ENCODE peak calls at places on chromosomes 2 and 18, in five cellular contexts. I is GM23248, B is HCT116, D is hepatocyte, T is SK-N-SH. N is an unnamed sample. For H3K9me3, the result is how much of the 10 kb centered on the place peaks cover.

GRCh38 chr2:128550801-128551416 is 232.2 kb upstream of the HS6ST1 start:
- DNase-seq in I (no peak), B (no peak), D (no peak), T (no peak), N (no peak)

GRCh38 chr2:118554616-118555015 is 292.8 kb downstream of the EN1 start:
- DNase-seq in I (peak), B (no peak), D (no peak), T (no peak), N (no peak)

GRCh38 chr2:17104454-17104853 is 413.8 kb downstream of the RAD51AP2 start:
- DNase-seq in I (peak), B (no peak), D (no peak), T (no peak), N (no peak)

GRCh38 chr2:171289336-171289735 is 128.6 kb upstream of the TLK1 start:
- DNase-seq in I (no peak), B (no peak), D (no peak), T (no peak), N (no peak)

GRCh38 chr2:204289066-204289465 is 256.2 kb upstream of the PARD3B start:
- DNase-seq in I (no peak), B (no peak), D (no peak), T (no peak), N (no peak)

GRCh38 chr18:45775241-45775676 is 50.2 kb upstream of the SIGLEC15 start:
- DNase-seq in I (peak), B (peak), D (peak), T (peak), N (no peak)

GRCh38 chr2:41180392-41180791 is 728.5 kb upstream of the SLC8A1 start:
- DNase-seq in I (no peak), B (no peak), D (no peak), T (no peak), N (no peak)

GRCh38 chr2:148555622-148556294 is 88.8 kb upstream of the EPC2 start:
- DNase-seq in I (no peak), B (no peak), D (no peak), T (no peak), N (no peak)

GRCh38 chr2:68237976-68238580 is 14.3 kb downstream of the PPP3R1 start:
- DNase-seq in I (peak), B (no peak), D (no peak), T (no peak), N (no peak)

GRCh38 chr18:42614619-42615293 is 500.7 kb downstream of the RIT2 start:
- DNase-seq in I (no peak), B (no peak), D (peak), T (peak), N (no peak)

GRCh38 chr18:56532176-56532840 is 106.1 kb downstream of the TXNL1 start:
- DNase-seq in I (peak), B (no peak), D (no peak), T (no peak), N (no peak)

GRCh38 chr18:76522104-76522503 is 27.1 kb upstream of the ZNF516 start:
- DNase-seq in I (no peak), B (no peak), D (no peak), T (no peak), N (no peak)

GRCh38 chr2:241774419-241775222 is 2.0 kb upstream of the GAL3ST2 start:
- DNase-seq in I (peak), B (peak), D (no peak), T (peak), N (no peak)

GRCh38 chr18:13246591-13246990 is 28.0 kb downstream of the LDLRAD4 start:
- DNase-seq in I (no peak), B (no peak), D (no peak), T (no peak), N (no peak)

GRCh38 chr2:9807555-9808305 is 35.5 kb upstream of the TAF1B start:
- DNase-seq in I (no peak), B (no peak), D (no peak), T (peak), N (no peak)

GRCh38 chr2:28231110-28231621 is 161.5 kb upstream of the FOSL2 start:
- DNase-seq in I (peak), B (no peak), D (no peak), T (peak), N (no peak)

GRCh38 chr18:62741118-62741566 is 25.8 kb downstream of the PHLPP1 start:
- DNase-seq in I (peak), B (peak), D (peak), T (no peak), N (no peak)

GRCh38 chr2:145724499-145724898 is 1204.6 kb upstream of the ZEB2 start:
- DNase-seq in I (peak), B (no peak), D (no peak), T (no peak), N (no peak)

GRCh38 chr2:238528953-238529781 is 102.4 kb downstream of the ASB1 start:
- DNase-seq in I (peak), B (no peak), D (peak), T (no peak), N (no peak)

GRCh38 chr2:72828840-72829507 is 3.1 kb upstream of the EXOC6B start:
- DNase-seq in I (no peak), B (no peak), D (no peak), T (no peak), N (no peak)

GRCh38 chr2:84840306-84840705 is 40.6 kb downstream of the TRABD2A start:
- DNase-seq in I (peak), B (no peak), D (no peak), T (no peak), N (no peak)

GRCh38 chr18:8936646-8937045 is 165.9 kb upstream of the NDUFV2 start:
- DNase-seq in I (no peak), B (no peak), D (no peak), T (no peak), N (no peak)

GRCh38 chr2:22329097-22329716 is 1055.8 kb upstream of the KLHL29 start:
- DNase-seq in I (no peak), B (no peak), D (peak), T (no peak), N (no peak)

GRCh38 chr18:12989397-12990127 is 1.6 kb upstream of the CEP192 start:
- DNase-seq in I (no peak), B (no peak), D (no peak), T (no peak), N (no peak)

GRCh38 chr18:3966985-3967856 is 487.9 kb downstream of the DLGAP1 start:
- DNase-seq in I (peak), B (no peak), D (peak), T (no peak), N (no peak)

GRCh38 chr18:9848170-9848854 is 37.5 kb upstream of the TXNDC2 start:
- DNase-seq in I (no peak), B (no peak), D (no peak), T (no peak), N (no peak)

GRCh38 chr18:69840445-69840844 is 107.2 kb downstream of the CD226 start:
- DNase-seq in I (peak), B (no peak), D (no peak), T (no peak), N (no peak)

GRCh38 chr2:198953328-198953727 is 504.4 kb downstream of the SATB2 start:
- DNase-seq in I (no peak), B (no peak), D (no peak), T (no peak), N (no peak)

GRCh38 chr2:198961555-198961954 is 496.2 kb downstream of the SATB2 start:
- DNase-seq in I (no peak), B (no peak), D (no peak), T (no peak), N (no peak)

DNA sequence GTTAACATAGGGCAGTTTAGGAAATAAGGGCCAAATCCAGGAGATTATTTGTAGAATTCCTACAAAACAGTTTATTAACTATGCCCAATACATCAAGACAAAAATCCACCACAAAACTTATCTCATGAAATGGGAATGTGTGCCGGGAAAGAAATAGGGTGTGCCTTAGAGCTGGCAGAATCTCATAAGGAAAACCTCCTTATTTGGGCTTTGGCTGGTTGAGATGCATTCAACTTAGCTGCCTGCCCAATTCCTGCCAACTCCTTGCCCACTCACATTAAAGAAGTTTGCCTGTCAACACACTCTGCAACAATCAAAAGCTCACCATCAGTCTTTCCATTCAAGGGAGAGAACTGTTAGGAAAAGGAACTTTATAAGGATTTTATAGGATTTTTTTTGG is 500.6 kb downstream of the SATB2 start:
- DNase-seq in I (peak), B (no peak), D (no peak), T (no peak), N (no peak)
- TF ChIP-seq EZH2phosphoT487 in I (no peak), B (no peak), D (no peak), T (no peak), N (no peak)

GRCh38 chr2:3838348-3838747 is 135.0 kb downstream of the DCDC2C start:
- DNase-seq in I (no peak), B (no peak), D (no peak), T (no peak), N (no peak)

GRCh38 chr2:3837086-3837485 is 133.7 kb downstream of the DCDC2C start:
- DNase-seq in I (no peak), B (no peak), D (no peak), T (no peak), N (no peak)

GRCh38 chr2:3840611-3841010 is 137.2 kb downstream of the DCDC2C start:
- DNase-seq in I (no peak), B (no peak), D (no peak), T (no peak), N (no peak)

GRCh38 chr2:3839489-3839888 is 136.1 kb downstream of the DCDC2C start:
- DNase-seq in I (peak), B (no peak), D (no peak), T (no peak), N (no peak)
- H3K9me3 ChIP-seq in I (under half), B (under half), D (under half), T (under half), N (under half)

GRCh38 chr2:34961822-34962221 is 1362.7 kb upstream of the FAM98A start:
- DNase-seq in I (no peak), B (no peak), D (no peak), T (no peak), N (no peak)
- TF ChIP-seq EZH2phosphoT487 in I (no peak), B (no peak), D (no peak), T (no peak), N (no peak)

GRCh38 chr2:120221616-120222015 is 1.6 kb downstream of the TMEM185B start:
- DNase-seq in I (no peak), B (no peak), D (no peak), T (no peak), N (no peak)

GRCh38 chr2:120222186-120223033 is 790 bp downstream of the TMEM185B start:
- DNase-seq in I (no peak), B (no peak), D (no peak), T (no peak), N (no peak)

GRCh38 chr2:120219766-120220165 is 3.4 kb downstream of the TMEM185B start:
- DNase-seq in I (no peak), B (no peak), D (no peak), T (peak), N (no peak)

GRCh38 chr2:120219291-120219690 is 3.9 kb downstream of the TMEM185B start:
- DNase-seq in I (no peak), B (no peak), D (no peak), T (no peak), N (no peak)

DNA sequence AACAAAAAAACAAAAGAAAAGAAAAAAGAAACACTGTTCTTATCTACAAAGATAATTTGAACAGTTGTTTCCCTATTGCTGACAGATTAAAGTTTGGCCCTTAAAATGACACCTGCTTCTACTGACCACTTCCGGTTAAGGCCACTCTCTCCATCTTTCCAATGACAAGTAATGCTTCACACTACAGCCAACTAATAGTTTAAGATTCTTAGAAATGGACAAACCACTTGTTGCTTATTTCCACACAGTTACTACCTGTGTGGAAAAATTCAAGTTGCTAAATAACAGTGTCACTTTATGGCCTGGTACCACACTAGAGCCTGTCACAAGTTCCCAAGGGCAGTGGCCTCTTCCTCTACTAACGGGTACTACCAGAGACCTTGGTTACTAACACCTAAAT is 2.4 kb downstream of the TMEM185B start:
- DNase-seq in I (no peak), B (no peak), D (no peak), T (no peak), N (no peak)
- H3K9me3 ChIP-seq in I (under half), B (under half), D (under half), T (under half), N (under half)

GRCh38 chr2:218040883-218041282 is 28.2 kb upstream of the RUFY4 start:
- DNase-seq in I (no peak), B (no peak), D (no peak), T (no peak), N (no peak)

GRCh38 chr2:218041302-218042165 is 27.5 kb upstream of the RUFY4 start:
- DNase-seq in I (peak), B (no peak), D (no peak), T (no peak), N (no peak)

GRCh38 chr2:218035463-218036100 is 32.8 kb upstream of the TNS1 start:
- DNase-seq in I (no peak), B (no peak), D (no peak), T (no peak), N (no peak)

GRCh38 chr2:218036371-218036770 is 32.7 kb upstream of the RUFY4 start:
- DNase-seq in I (peak), B (no peak), D (no peak), T (no peak), N (no peak)

DNA sequence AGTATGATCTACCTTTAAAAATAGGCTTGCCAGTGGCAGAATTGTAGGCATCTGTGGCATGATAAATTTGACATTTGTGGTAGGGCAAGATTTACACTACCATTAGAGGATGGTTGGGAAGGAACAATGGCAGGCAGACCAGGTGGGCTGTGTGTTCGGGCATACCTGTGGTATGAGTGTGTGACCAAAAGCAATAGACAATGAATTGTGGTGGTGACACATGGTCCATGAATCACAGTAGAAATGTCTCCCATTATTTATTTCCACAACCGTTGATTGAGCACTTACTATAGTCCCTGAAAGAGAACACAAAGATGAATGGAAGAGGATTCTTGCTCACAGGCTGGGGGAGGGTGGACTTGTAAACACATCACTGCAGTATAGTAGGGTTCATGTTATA is 29.9 kb upstream of the RUFY4 start:
- DNase-seq in I (peak), B (no peak), D (no peak), T (no peak), N (no peak)
- TF ChIP-seq EZH2phosphoT487 in I (no peak), B (no peak), D (no peak), T (no peak), N (no peak)

GRCh38 chr2:177726853-177727465 is 334.4 kb downstream of the AGPS start:
- DNase-seq in I (no peak), B (no peak), D (no peak), T (no peak), N (no peak)
- H3K9me3 ChIP-seq in I (under half), B (under half), D (under half), T (under half), N (under half)

GRCh38 chr2:200364620-200365019 is 58.1 kb downstream of the SPATS2L start:
- DNase-seq in I (no peak), B (no peak), D (no peak), T (no peak), N (no peak)

GRCh38 chr2:200364142-200364541 is 57.6 kb downstream of the SPATS2L start:
- DNase-seq in I (no peak), B (no peak), D (no peak), T (no peak), N (no peak)

GRCh38 chr2:200367155-200367554 is 60.7 kb downstream of the SPATS2L start:
- DNase-seq in I (no peak), B (no peak), D (no peak), T (no peak), N (no peak)

GRCh38 chr2:200363279-200363678 is 56.8 kb downstream of the SPATS2L start:
- DNase-seq in I (no peak), B (no peak), D (no peak), T (no peak), N (no peak)

DNA sequence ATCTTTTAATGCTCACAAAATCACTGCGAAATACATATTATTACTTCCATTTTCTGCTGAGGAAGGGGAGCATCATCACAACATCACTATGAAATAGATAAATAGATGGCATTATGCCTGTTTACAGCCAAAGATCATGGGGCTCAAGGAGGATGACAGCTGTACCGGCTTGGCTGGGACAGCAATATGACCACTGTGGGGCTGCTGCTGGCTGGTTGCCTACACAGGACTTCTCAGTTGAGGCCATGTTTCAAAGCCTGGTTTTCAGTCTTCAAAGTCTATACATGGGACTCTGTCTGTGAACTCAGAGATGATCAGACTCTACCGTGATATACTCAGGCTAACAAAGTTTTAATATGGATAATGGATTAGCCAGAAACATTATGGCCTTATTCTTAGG is 58.7 kb downstream of the SPATS2L start:
- DNase-seq in I (no peak), B (no peak), D (no peak), T (no peak), N (no peak)
- TF ChIP-seq EZH2phosphoT487 in I (no peak), B (no peak), D (no peak), T (no peak), N (no peak)

DNA sequence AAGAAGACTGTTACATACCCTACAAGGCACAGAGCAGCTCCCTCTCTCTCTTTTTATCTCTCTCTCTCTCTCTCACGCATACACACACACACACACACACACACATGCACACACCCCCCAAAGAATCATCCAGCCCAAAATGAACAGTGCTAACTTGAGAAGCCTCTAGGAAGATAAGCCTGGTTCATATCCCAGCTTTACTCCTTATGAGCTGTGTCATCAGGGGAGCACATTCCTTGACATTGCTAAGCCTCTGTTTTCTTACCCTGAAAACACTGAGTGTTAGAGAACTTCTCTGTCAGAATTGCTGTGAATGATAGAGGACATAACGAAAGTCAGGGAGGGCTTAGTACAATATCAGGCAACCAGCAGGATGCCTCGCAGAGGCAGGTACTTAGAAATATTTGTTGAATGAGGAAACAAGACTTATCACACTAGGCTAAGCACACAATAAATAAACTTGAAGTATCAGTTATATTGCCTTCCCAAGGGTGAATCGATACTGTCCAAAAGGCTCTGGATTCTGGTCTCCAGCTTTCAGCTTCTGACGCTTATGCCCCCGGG is 725.6 kb upstream of the ID2 start:
- DNase-seq in I (peak), B (no peak), D (peak), T (no peak), N (no peak)
- H3K9me3 ChIP-seq in I (under half), B (under half), D (under half), T (under half), N (under half)

GRCh38 chr2:240372051-240372450 is 63.4 kb upstream of the GPC1 start:
- DNase-seq in I (no peak), B (no peak), D (no peak), T (no peak), N (no peak)
- TF ChIP-seq EZH2phosphoT487 in I (no peak), B (no peak), D (no peak), T (no peak), N (no peak)

DNA sequence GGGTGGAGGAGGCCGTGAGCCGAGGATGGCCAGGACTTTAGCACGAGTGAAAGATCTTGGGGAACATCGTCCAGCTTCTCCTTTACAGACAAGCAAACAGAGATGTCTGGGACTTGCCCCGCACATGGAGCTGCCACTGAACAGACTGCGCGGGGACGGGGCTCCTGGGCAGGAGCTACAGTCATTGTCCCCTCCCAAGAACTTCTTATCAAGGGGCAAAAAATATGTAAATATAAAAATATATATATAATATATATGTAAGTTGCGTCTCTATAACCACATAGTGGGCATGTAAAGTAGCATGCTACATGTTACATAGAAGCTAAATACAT is 245.0 kb upstream of the SALL3 start:
- DNase-seq in I (no peak), B (no peak), D (no peak), T (no peak), N (no peak)
- H3K9me3 ChIP-seq in I (under half), B (under half), D (under half), T (under half), N (under half)